ENCODE peak calls at places on chromosome 11, in nine cellular contexts. X is D721Med, L is right lobe of liver, B is endodermal cell, R is ovary, Q is lung, G is A673, C is GM12865, F is left ventricle myocardium inferior. W is an unnamed sample.

GRCh38 chr11:95245038-95245437 is 14.0 kb upstream of the SESN3 start:
- DNase-seq in R (no peak), L (no peak), G (no peak), B (no peak), C (peak), F (no peak), X (no peak), Q (no peak), W (no peak)

GRCh38 chr11:132430352-132431091 is 1060.1 kb downstream of the NTM start:
- DNase-seq in B (no peak), X (no peak), L (no peak), R (no peak), G (no peak), Q (no peak), F (no peak), C (no peak), W (no peak)

GRCh38 chr11:33802414-33802950 is 28.2 kb upstream of the FBXO3 start:
- DNase-seq in X (no peak), R (peak), Q (no peak), L (no peak), F (peak), C (peak), G (peak), B (peak), W (no peak)

GRCh38 chr11:35978891-35979290 is 35.0 kb downstream of the LDLRAD3 start:
- DNase-seq in C (no peak), F (no peak), R (no peak), B (no peak), L (no peak), X (no peak), Q (no peak), G (no peak), W (no peak)

GRCh38 chr11:93652679-93653078 is 8.8 kb upstream of the CEP295 start:
- DNase-seq in R (no peak), C (no peak), X (no peak), G (no peak), L (no peak), Q (no peak), B (no peak), F (no peak), W (no peak)

GRCh38 chr11:130599073-130599654 is 150.7 kb downstream of the ADAMTS15 start:
- DNase-seq in X (no peak), L (no peak), R (peak), C (no peak), F (peak), B (peak), Q (peak), G (peak), W (no peak)

GRCh38 chr11:8426076-8426475 is 162.4 kb upstream of the LMO1 start:
- DNase-seq in G (no peak), Q (no peak), F (no peak), L (no peak), C (no peak), B (no peak), X (no peak), R (no peak), W (no peak)

GRCh38 chr11:19931141-19931767 is 218.6 kb downstream of the NAV2 start:
- DNase-seq in B (no peak), Q (no peak), L (no peak), F (no peak), C (no peak), G (peak), R (peak), X (no peak), W (no peak)

GRCh38 chr11:5887172-5887571 is 5.8 kb upstream of the OR52E5 start:
- DNase-seq in Q (no peak), B (no peak), G (no peak), F (no peak), L (no peak), C (no peak), R (no peak), X (no peak), W (no peak)

GRCh38 chr11:37967635-37968034 is 1369.6 kb upstream of the RAG2 start:
- DNase-seq in L (no peak), Q (no peak), B (peak), G (no peak), F (no peak), X (no peak), R (no peak), C (no peak), W (no peak)

GRCh38 chr11:36352919-36353318 is 56.8 kb downstream of the PRR5L start:
- DNase-seq in B (no peak), L (no peak), X (no peak), Q (no peak), C (no peak), G (no peak), R (no peak), F (no peak), W (no peak)

GRCh38 chr11:606245-606644 is 9.5 kb downstream of the IRF7 start:
- DNase-seq in G (peak), C (no peak), L (peak), Q (no peak), X (no peak), F (peak), B (no peak), R (peak), W (no peak)

GRCh38 chr11:109644158-109644557 is 222.2 kb downstream of the C11orf87 start:
- DNase-seq in G (peak), L (no peak), C (no peak), Q (no peak), B (no peak), R (no peak), X (no peak), F (peak), W (no peak)

GRCh38 chr11:74094393-74094792 is 76.4 kb downstream of the C2CD3 start:
- DNase-seq in G (no peak), L (no peak), R (no peak), Q (no peak), B (peak), F (no peak), C (no peak), X (no peak), W (no peak)

GRCh38 chr11:73991471-73992006 is 8.9 kb upstream of the UCP2 start:
- DNase-seq in L (peak), C (peak), F (no peak), B (peak), R (no peak), X (no peak), G (no peak), Q (no peak), W (no peak)

GRCh38 chr11:38226684-38227083 is 1628.6 kb upstream of the RAG2 start:
- DNase-seq in Q (no peak), G (no peak), R (no peak), B (no peak), F (no peak), X (no peak), L (no peak), C (no peak), W (no peak)

GRCh38 chr11:130434521-130435223 is 6.3 kb upstream of the ADAMTS8 start:
- DNase-seq in Q (peak), C (peak), F (peak), R (peak), B (peak), G (peak), L (peak), X (no peak), W (peak)

GRCh38 chr11:112620621-112621394 is 340.4 kb upstream of the NCAM1 start:
- DNase-seq in G (no peak), R (no peak), B (no peak), L (no peak), Q (no peak), F (no peak), X (no peak), C (peak), W (no peak)

GRCh38 chr11:114180301-114181055 is 115.7 kb upstream of the NNMT start:
- DNase-seq in B (peak), Q (peak), X (no peak), C (no peak), L (peak), F (no peak), R (no peak), G (peak), W (no peak)

GRCh38 chr11:2685566-2686359 is 14.0 kb downstream of the KCNQ1OT1 start:
- DNase-seq in C (no peak), Q (no peak), F (no peak), X (no peak), L (peak), B (peak), R (no peak), G (no peak), W (no peak)

GRCh38 chr11:125313271-125314222 is 149.0 kb downstream of the PKNOX2 start:
- DNase-seq in L (no peak), C (no peak), X (no peak), B (no peak), F (no peak), Q (no peak), R (no peak), G (no peak), W (no peak)

GRCh38 chr11:119518746-119519382 is 95.9 kb upstream of the THY1 start:
- DNase-seq in F (no peak), Q (no peak), R (no peak), X (no peak), G (peak), L (no peak), B (peak), C (peak), W (no peak)

GRCh38 chr11:72079776-72080325 is 491 bp downstream of the NUMA1 start:
- DNase-seq in B (no peak), R (peak), C (no peak), Q (no peak), G (no peak), F (no peak), X (no peak), L (no peak), W (no peak)

GRCh38 chr11:6357222-6357621 is 33.1 kb upstream of the SMPD1 start:
- DNase-seq in L (no peak), C (peak), F (peak), Q (peak), X (no peak), G (peak), B (no peak), R (peak), W (no peak)

GRCh38 chr11:62889484-62890437 is 9.1 kb downstream of the SLC3A2 start:
- DNase-seq in X (no peak), B (peak), F (no peak), Q (no peak), R (no peak), G (no peak), C (peak), L (no peak), W (no peak)

GRCh38 chr11:11347583-11347982 is 5.5 kb downstream of the CSNK2A3 start:
- DNase-seq in R (peak), Q (no peak), G (no peak), L (no peak), F (peak), C (no peak), X (no peak), B (no peak), W (no peak)

DNA sequence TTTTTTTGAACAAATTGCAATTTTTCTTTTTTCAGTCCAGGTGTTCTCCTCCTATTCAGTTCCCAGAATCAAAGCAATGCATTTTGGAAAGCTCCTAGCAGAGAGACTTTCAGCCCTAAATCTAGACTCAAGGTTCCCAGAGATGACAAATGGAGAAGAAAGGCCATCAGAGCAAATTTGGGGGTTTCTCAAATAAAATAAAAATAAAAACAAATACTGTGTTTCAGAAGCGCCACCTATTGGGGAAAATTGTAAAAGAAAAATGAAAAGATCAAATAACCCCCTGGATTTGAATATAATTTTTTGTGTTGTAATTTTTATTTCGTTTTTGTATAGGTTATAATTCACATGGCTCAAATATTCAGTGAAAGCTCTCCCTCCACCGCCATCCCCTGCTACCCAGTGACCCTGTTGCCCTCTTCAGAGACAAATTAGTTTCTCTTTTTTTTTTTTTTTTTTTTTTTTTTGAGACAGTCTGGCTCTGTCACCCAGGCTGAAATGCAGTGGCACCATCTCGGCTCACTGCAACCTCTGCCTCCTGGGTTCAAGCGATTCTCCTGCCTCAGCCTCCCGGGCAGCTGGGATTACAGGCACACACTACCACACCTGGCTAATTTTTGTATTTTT is 6.2 kb upstream of the UBE4A start:
- DNase-seq in F (no peak), R (no peak), G (peak), X (no peak), C (peak), B (no peak), Q (no peak), L (no peak), W (peak)
- TF ChIP-seq CTCF in F (peak), R (no peak), G (peak), X (peak), C (peak), B (peak), Q (no peak), L (peak), W (peak)

GRCh38 chr11:64611961-64612646 is 21.1 kb downstream of the SLC22A12 start:
- DNase-seq in F (no peak), Q (no peak), L (no peak), G (no peak), R (no peak), C (no peak), X (no peak), B (no peak), W (no peak)

GRCh38 chr11:64608636-64609035 is 17.6 kb downstream of the SLC22A12 start:
- DNase-seq in F (no peak), L (no peak), R (no peak), B (no peak), C (no peak), X (no peak), Q (no peak), G (no peak), W (no peak)

GRCh38 chr11:64611176-64611575 is 20.2 kb downstream of the SLC22A12 start:
- DNase-seq in B (no peak), R (no peak), X (no peak), L (peak), C (no peak), F (no peak), Q (no peak), G (no peak), W (no peak)

GRCh38 chr11:64609436-64610047 is 18.5 kb downstream of the SLC22A12 start:
- DNase-seq in R (no peak), L (no peak), F (no peak), C (no peak), X (no peak), B (no peak), Q (no peak), G (peak), W (no peak)

GRCh38 chr11:64610596-64610995 is 19.6 kb downstream of the SLC22A12 start:
- DNase-seq in B (no peak), C (no peak), R (no peak), X (no peak), F (no peak), G (no peak), Q (no peak), L (peak), W (no peak)
- TF ChIP-seq CTCF in B (no peak), C (no peak), R (no peak), X (no peak), F (no peak), G (no peak), Q (no peak), L (no peak), W (no peak)

GRCh38 chr11:64306876-64307622 is 1.7 kb downstream of the ESRRA start:
- DNase-seq in Q (peak), G (no peak), B (peak), L (peak), R (peak), F (no peak), C (peak), X (no peak), W (no peak)

GRCh38 chr11:64304316-64305072 is 830 bp upstream of the ESRRA start:
- DNase-seq in F (peak), G (peak), X (peak), B (peak), C (peak), R (peak), L (peak), Q (peak), W (peak)

GRCh38 chr11:64306563-64306875 is 1.2 kb downstream of the ESRRA start:
- DNase-seq in C (no peak), Q (no peak), F (no peak), L (no peak), B (no peak), X (no peak), R (no peak), G (no peak), W (no peak)

GRCh38 chr11:64305075-64305690 is at the start of gene ESRRA:
- DNase-seq in X (peak), C (peak), Q (peak), G (peak), R (peak), L (peak), F (peak), B (peak), W (peak)

DNA sequence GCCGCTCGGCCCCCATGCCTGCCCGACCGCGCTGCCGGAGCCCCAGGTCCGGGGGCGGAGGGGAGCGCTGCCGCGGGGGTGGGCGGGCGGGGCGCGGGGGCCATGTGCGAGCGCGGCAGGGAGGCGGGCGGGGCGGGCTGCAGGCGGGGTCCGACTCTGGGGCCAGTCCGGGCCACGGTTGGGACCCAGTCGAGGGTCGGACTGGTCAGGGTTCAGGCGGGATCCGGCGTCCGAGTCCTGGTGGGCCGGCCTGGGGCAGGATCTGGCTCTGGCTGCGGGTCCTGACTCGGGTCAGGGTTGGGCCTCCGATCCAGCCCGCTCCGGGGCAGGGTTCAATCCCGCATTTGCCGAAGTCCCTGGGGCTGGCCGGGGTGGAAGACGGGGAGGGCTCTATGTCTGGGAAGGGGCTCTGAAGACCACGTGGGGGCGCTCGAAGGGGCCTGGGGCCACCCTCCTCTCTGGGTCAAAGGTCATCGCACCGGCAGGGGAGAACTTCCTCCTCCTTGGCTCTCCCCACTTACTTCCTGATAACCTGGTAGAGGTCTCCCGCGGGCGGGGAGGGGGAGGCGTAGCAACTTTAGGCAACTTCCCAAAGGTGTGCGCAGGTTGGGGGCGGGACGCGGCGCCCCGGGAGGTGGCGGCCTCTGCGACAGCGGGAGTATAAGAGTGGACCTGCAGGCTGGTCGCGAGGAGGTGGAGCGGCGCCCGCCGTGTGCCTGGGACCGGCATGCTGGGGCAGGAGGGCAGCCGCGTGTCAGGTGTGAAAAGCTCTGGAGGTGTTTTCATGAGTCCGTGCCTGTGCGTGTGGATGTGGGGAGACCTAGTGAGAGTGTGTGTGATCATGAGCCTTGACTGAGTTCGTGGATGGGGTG is 603 bp downstream of the ESRRA start:
- DNase-seq in B (peak), X (no peak), F (peak), R (peak), G (peak), Q (peak), L (peak), C (peak), W (peak)
- TF ChIP-seq CTCF in B (peak), X (peak), F (peak), R (no peak), G (peak), Q (no peak), L (peak), C (peak), W (peak)

GRCh38 chr11:77062924-77063323 is 3.8 kb upstream of the CAPN5 start:
- DNase-seq in Q (no peak), B (peak), L (no peak), G (no peak), C (no peak), R (no peak), X (no peak), F (no peak), W (no peak)
- TF ChIP-seq CTCF in Q (no peak), B (peak), L (peak), G (no peak), C (peak), R (no peak), X (no peak), F (no peak), W (no peak)

GRCh38 chr11:13772223-13773046 is 104.0 kb downstream of the FAR1 start:
- DNase-seq in B (no peak), R (no peak), F (no peak), C (peak), Q (no peak), X (no peak), G (peak), L (no peak), W (peak)
- TF ChIP-seq CTCF in B (peak), R (peak), F (peak), C (peak), Q (peak), X (peak), G (peak), L (peak), W (peak)

GRCh38 chr11:67119577-67120391 is 721 bp downstream of the KDM2A start:
- DNase-seq in R (peak), Q (no peak), C (peak), G (peak), X (no peak), B (peak), F (no peak), L (peak), W (peak)
- TF ChIP-seq CTCF in R (no peak), Q (no peak), C (peak), G (no peak), X (no peak), B (peak), F (peak), L (peak), W (no peak)

GRCh38 chr11:47181271-47181670 is 4.6 kb upstream of the ARFGAP2 start:
- DNase-seq in L (no peak), C (no peak), R (no peak), Q (no peak), B (no peak), X (no peak), G (no peak), F (no peak), W (no peak)

GRCh38 chr11:47178305-47178704 is 1.6 kb upstream of the ARFGAP2 start:
- DNase-seq in G (no peak), X (no peak), R (peak), F (no peak), L (no peak), C (no peak), B (no peak), Q (no peak), W (no peak)

GRCh38 chr11:47178737-47179654 is 2.3 kb upstream of the ARFGAP2 start:
- DNase-seq in Q (no peak), G (no peak), L (no peak), C (no peak), X (no peak), R (peak), B (no peak), F (no peak), W (no peak)

GRCh38 chr11:47180006-47180787 is 3.5 kb upstream of the ARFGAP2 start:
- DNase-seq in B (no peak), F (no peak), L (peak), X (no peak), Q (no peak), C (no peak), R (peak), G (no peak), W (no peak)

GRCh38 chr11:47179655-47179991 is 2.9 kb upstream of the ARFGAP2 start:
- DNase-seq in L (peak), X (peak), R (no peak), C (peak), Q (no peak), F (no peak), G (peak), B (peak), W (peak)
- TF ChIP-seq CTCF in L (peak), X (peak), R (no peak), C (peak), Q (peak), F (peak), G (peak), B (peak), W (peak)

W was measured in GM10248.